ENCODE peak calls at places on chromosomes 2 and 18, in eight cellular contexts. W is central memory CD8-positive, alpha-beta T cell; Q is stimulated activated CD4-positive, alpha-beta T cell treated with anti-CD3 and anti-CD28 coated beads, Interleukin-4, amount 100 ng/mL, for 48 hours; M is left ventricle myocardium inferior; K is sciatic nerve; C is activated CD4-positive, alpha-beta T cell treated with anti-CD3 and anti-CD28 coated beads, Interleukin-2, amount 50 U/mL, for 24 hours; V is kidney glomerular epithelial cell; Z is RPMI7951. H is an unnamed sample.

GRCh38 chr2:203453858-203454451 is 81.1 kb downstream of the RAPH1 start:
- DNase-seq in V (peak; percentile 83), Z (peak; percentile 57), C (peak; percentile 11), M (no peak), W (no peak), K (no peak), Q (no peak), H (peak; percentile 69)

GRCh38 chr2:107584577-107584976 is 242.1 kb upstream of the RGPD4 start:
- DNase-seq in C (no peak), M (no peak), W (no peak), Z (peak; percentile 48), K (no peak), V (peak; percentile 7), Q (no peak), H (no peak)

GRCh38 chr2:88452980-88453582 is 588 bp upstream of the FOXI3 start:
- DNase-seq in Z (no peak), K (no peak), C (no peak), W (no peak), V (no peak), Q (no peak), M (no peak), H (no peak)

GRCh38 chr2:20623741-20624155 is 27.1 kb downstream of the HS1BP3 start:
- DNase-seq in Q (no peak), C (no peak), K (peak; percentile 58), W (no peak), V (no peak), M (peak; percentile 15), Z (no peak), H (no peak)

GRCh38 chr2:74835831-74836674 is 2.1 kb downstream of the HK2 start:
- DNase-seq in C (peak; percentile 10), K (no peak), V (peak; percentile 55), Z (peak; percentile 52), W (no peak), M (no peak), Q (no peak), H (peak; percentile 79)

GRCh38 chr2:69241039-69241586 is 145.9 kb downstream of the GFPT1 start:
- DNase-seq in C (no peak), K (no peak), Z (no peak), V (no peak), W (no peak), M (no peak), Q (no peak), H (no peak)

GRCh38 chr2:74349889-74350288 is 6.7 kb upstream of the SLC4A5 start:
- DNase-seq in C (no peak), Q (no peak), V (no peak), M (no peak), K (no peak), Z (no peak), W (no peak), H (no peak)

GRCh38 chr2:3186766-3187165 is 190.9 kb downstream of the EIPR1 start:
- DNase-seq in V (no peak), Z (no peak), M (no peak), W (no peak), K (no peak), C (no peak), Q (no peak), H (no peak)

GRCh38 chr2:45370367-45370766 is 240.7 kb downstream of the SRBD1 start:
- DNase-seq in M (no peak), W (no peak), Z (no peak), Q (no peak), K (no peak), C (no peak), V (no peak), H (no peak)

GRCh38 chr2:184370954-184371353 is 227.4 kb upstream of the ZNF804A start:
- DNase-seq in M (no peak), C (no peak), K (no peak), W (no peak), V (no peak), Q (no peak), Z (no peak), H (no peak)

GRCh38 chr2:62611820-62612219 is 93.7 kb upstream of the EHBP1 start:
- DNase-seq in V (no peak), Z (no peak), W (no peak), Q (no peak), K (no peak), M (no peak), C (no peak), H (peak; percentile 28)

GRCh38 chr18:24791736-24792135 is 331.3 kb downstream of the HRH4 start:
- DNase-seq in V (no peak), K (no peak), C (no peak), M (no peak), Z (no peak), Q (no peak), W (no peak), H (no peak)

GRCh38 chr2:142222715-142223114 is 91.9 kb upstream of the LRP1B start:
- DNase-seq in W (no peak), C (no peak), Z (no peak), Q (no peak), M (no peak), K (no peak), V (no peak), H (no peak)

GRCh38 chr2:142557391-142557790 is 320.1 kb upstream of the KYNU start:
- DNase-seq in M (no peak), Z (no peak), C (no peak), W (no peak), Q (no peak), V (no peak), K (no peak), H (no peak)

GRCh38 chr2:159801925-159802324 is 3.9 kb upstream of the CD302 start:
- DNase-seq in Q (no peak), W (no peak), C (no peak), K (no peak), M (no peak), V (no peak), Z (no peak), H (no peak)

GRCh38 chr2:181465686-181466375 is 8.6 kb downstream of the ITGA4 start:
- DNase-seq in Q (no peak), C (no peak), K (no peak), Z (peak; percentile 60), W (no peak), V (no peak), M (no peak), H (no peak)

GRCh38 chr2:134621939-134622705 is 96.7 kb downstream of the TMEM163 start:
- DNase-seq in Q (no peak), K (no peak), W (no peak), C (no peak), Z (peak; percentile 77), M (no peak), V (no peak), H (no peak)

GRCh38 chr2:38417745-38418689 is 40.9 kb upstream of the ATL2 start:
- DNase-seq in C (no peak), Z (no peak), M (no peak), Q (no peak), V (peak; percentile 20), K (no peak), W (no peak), H (peak; percentile 73)

GRCh38 chr2:69754633-69755032 is 12.7 kb downstream of the ANXA4 start:
- DNase-seq in Q (no peak), C (no peak), Z (no peak), K (no peak), M (no peak), V (no peak), W (no peak), H (no peak)

GRCh38 chr2:239814136-239814916 is 210.8 kb downstream of the NDUFA10 start:
- DNase-seq in M (peak; percentile 15), Q (no peak), W (no peak), C (no peak), Z (no peak), V (no peak), K (peak; percentile 51), H (no peak)

GRCh38 chr18:24078391-24078790 is 60.5 kb upstream of the CABYR start:
- DNase-seq in C (no peak), K (no peak), Z (no peak), W (no peak), V (no peak), Q (no peak), M (no peak), H (no peak)

GRCh38 chr2:227615906-227616305 is 1.3 kb upstream of the SCYGR3 start:
- DNase-seq in M (no peak), W (no peak), K (no peak), Q (no peak), Z (no peak), V (no peak), C (no peak), H (no peak)

GRCh38 chr2:44668336-44668735 is 273.2 kb upstream of the SIX3 start:
- DNase-seq in Q (no peak), W (no peak), K (no peak), Z (peak; percentile 9), M (no peak), V (no peak), C (no peak), H (peak; percentile 79)

GRCh38 chr2:109481196-109481555 is 132.6 kb downstream of the SEPTIN10 start:
- DNase-seq in K (no peak), Z (no peak), C (no peak), W (no peak), V (no peak), M (no peak), Q (no peak), H (no peak)

GRCh38 chr18:10715791-10716190 is 190.0 kb downstream of the NAPG start:
- DNase-seq in C (no peak), Z (peak; percentile 76), Q (no peak), V (no peak), M (no peak), K (no peak), W (no peak), H (peak; percentile 11)